ENCODE peak calls at places on chromosomes 5 and 9, in ten cellular contexts. D is HS-5; N is stimulated activated CD4-positive, alpha-beta T cell treated with anti-CD3 and anti-CD28 coated beads, Interleukin-1b, Interleukin-23, amount 100 ng/mL, for 24 hours; T is stimulated activated naive CD8-positive, alpha-beta T cell treated with anti-CD3 and anti-CD28 coated beads, Interleukin-15, Interleukin-2, amounts not matched to agents 100 U/mL and 50 U/mL, for 24 hours; V is left colon; L is psoas muscle; F is HAP-1; Z is Calu3; Y is T-cell; U is fibroblast of pulmonary artery. Q is an unnamed sample.

GRCh38 chr9:82604947-82605656 is 457.8 kb downstream of the RASEF start:
- DNase-seq in D (no peak), N (no peak), T (no peak), V (no peak), L (no peak), F (no peak), Z (no peak), Y (no peak), U (no peak), Q (no peak)

GRCh38 chr5:169164481-169164925 is 136.4 kb downstream of the SLIT3 start:
- DNase-seq in D (peak), N (no peak), T (no peak), V (no peak), L (no peak), F (peak), Z (no peak), Y (no peak), U (peak), Q (peak)

GRCh38 chr5:125291447-125291846 is 545.0 kb upstream of the ZNF608 start:
- DNase-seq in D (no peak), N (no peak), T (no peak), V (no peak), L (no peak), F (no peak), Z (no peak), Y (no peak), U (no peak), Q (no peak)

GRCh38 chr9:128992995-128993394 is 35.1 kb downstream of the SH3GLB2 start:
- DNase-seq in D (no peak), N (no peak), T (no peak), V (no peak), L (no peak), F (no peak), Z (no peak), Y (no peak), U (peak), Q (no peak)

GRCh38 chr5:88663793-88664216 is 219.2 kb downstream of the MEF2C start:
- DNase-seq in D (no peak), N (no peak), T (no peak), V (no peak), L (no peak), F (peak), Z (no peak), Y (no peak), U (no peak), Q (no peak)

GRCh38 chr9:97895695-97896332 is 26.5 kb downstream of the TRMO start:
- DNase-seq in D (no peak), N (no peak), T (no peak), V (no peak), L (no peak), F (peak), Z (no peak), Y (no peak), U (no peak), Q (no peak)

GRCh38 chr9:124348831-124349230 is 66.4 kb downstream of the PSMB7 start:
- DNase-seq in D (no peak), N (no peak), T (no peak), V (no peak), L (no peak), F (no peak), Z (no peak), Y (no peak), U (no peak), Q (no peak)

GRCh38 chr5:99441235-99441634 is 512.4 kb upstream of the CHD1 start:
- DNase-seq in D (peak), N (no peak), T (no peak), V (no peak), L (no peak), F (no peak), Z (no peak), Y (no peak), U (no peak), Q (no peak)

GRCh38 chr9:88197781-88198345 is 59.6 kb upstream of the SPATA31C2 start:
- DNase-seq in D (peak), N (no peak), T (no peak), V (no peak), L (no peak), F (no peak), Z (peak), Y (no peak), U (peak), Q (no peak)

GRCh38 chr9:109417054-109417453 is 81.1 kb downstream of the PTPN3 start:
- DNase-seq in D (no peak), N (no peak), T (no peak), V (no peak), L (no peak), F (no peak), Z (no peak), Y (no peak), U (no peak), Q (no peak)

GRCh38 chr5:124111886-124112285 is 599.9 kb downstream of the CSNK1G3 start:
- DNase-seq in D (no peak), N (no peak), T (no peak), V (no peak), L (no peak), F (no peak), Z (no peak), Y (no peak), U (peak), Q (no peak)